ENCODE peak calls at places on chromosomes 7 and 10, in seven cellular contexts. L, Q, C, R, O, Y and S are unnamed samples.
A peak's percentile ranks its signal among the peaks of the same experiment; 100 is the strongest.

GRCh38 chr10:21926949-21927348 is 76.6 kb downstream of the DNAJC1 start:
- DNase-seq in Q (no peak), C (no peak), R (no peak), Y (no peak), O (no peak), L (no peak), S (no peak)

GRCh38 chr7:114802628-114803027 is 119.3 kb upstream of the MDFIC start:
- DNase-seq in R (no peak), Q (no peak), C (no peak), O (no peak), Y (no peak), L (no peak), S (no peak)

GRCh38 chr7:22827563-22827962 is 4.9 kb upstream of the TOMM7 start:
- DNase-seq in Q (peak; percentile 80), C (no peak), L (no peak), O (no peak), Y (no peak), R (no peak), S (no peak)

GRCh38 chr7:83574616-83575015 is 74.3 kb downstream of the SEMA3E start:
- DNase-seq in L (no peak), O (no peak), Y (no peak), C (no peak), R (no peak), Q (no peak), S (no peak)

GRCh38 chr7:5872326-5872725 is 8.3 kb upstream of the OCM start:
- DNase-seq in L (no peak), C (no peak), Q (no peak), O (no peak), Y (no peak), R (no peak), S (no peak)

GRCh38 chr10:124917939-124918830 is 23.7 kb upstream of the ZRANB1 start:
- DNase-seq in Y (no peak), O (no peak), Q (no peak), R (no peak), C (no peak), L (peak; percentile 71), S (no peak)

GRCh38 chr7:99731638-99732374 is 3.2 kb downstream of the CYP3A7 start:
- DNase-seq in C (no peak), Y (no peak), L (no peak), O (no peak), Q (no peak), R (no peak), S (no peak)

GRCh38 chr7:106891545-106892410 is 26.7 kb downstream of the PIK3CG start:
- DNase-seq in Q (peak; percentile 20), O (no peak), L (no peak), R (no peak), Y (peak; percentile 25), C (no peak), S (no peak)

GRCh38 chr7:130901209-130901783 is 167.3 kb upstream of the KLF14 start:
- DNase-seq in C (no peak), R (no peak), L (peak; percentile 89), Q (no peak), O (no peak), Y (no peak), S (peak; percentile 76)

GRCh38 chr7:38637957-38638356 is 6.8 kb upstream of the AMPH start:
- DNase-seq in R (no peak), Q (no peak), Y (no peak), O (no peak), L (no peak), C (no peak), S (no peak)

GRCh38 chr7:30900053-30900452 is 11.6 kb upstream of the AQP1 start:
- DNase-seq in R (no peak), C (no peak), Q (no peak), L (no peak), O (no peak), Y (no peak), S (no peak)

GRCh38 chr7:46811529-46811928 is 770.4 kb downstream of the TNS3 start:
- DNase-seq in O (no peak), C (no peak), Y (no peak), Q (no peak), L (no peak), R (no peak), S (no peak)

GRCh38 chr10:77844713-77845454 is 81.7 kb downstream of the DLG5 start:
- DNase-seq in O (no peak), Q (no peak), C (no peak), Y (no peak), R (no peak), L (no peak), S (no peak)

GRCh38 chr10:112565434-112566053 is 118.5 kb downstream of the VTI1A start:
- DNase-seq in C (no peak), O (peak; percentile 23), Y (peak; percentile 15), L (peak; percentile 48), Q (peak; percentile 63), R (no peak), S (peak; percentile 69)

GRCh38 chr10:63667596-63667995 is 146.4 kb downstream of the REEP3 start:
- DNase-seq in Y (no peak), L (no peak), C (no peak), O (no peak), Q (no peak), R (no peak), S (no peak)

GRCh38 chr10:93991596-93992284 is 2.0 kb upstream of the PLCE1 start:
- DNase-seq in L (no peak), R (no peak), O (no peak), C (no peak), Q (no peak), Y (no peak), S (no peak)

GRCh38 chr10:26215534-26215922 is 1.0 kb upstream of the GAD2 start:
- DNase-seq in C (no peak), Y (no peak), L (no peak), Q (no peak), R (no peak), O (no peak), S (no peak)

GRCh38 chr7:131166066-131166465 is 161.6 kb upstream of the MKLN1 start:
- DNase-seq in Y (no peak), O (no peak), L (no peak), Q (no peak), C (no peak), R (no peak), S (no peak)

GRCh38 chr7:38934536-38934935 is 25.5 kb upstream of the VPS41 start:
- DNase-seq in O (no peak), L (no peak), C (no peak), Q (no peak), Y (no peak), R (no peak), S (no peak)

GRCh38 chr10:72145657-72146450 is 57.5 kb upstream of the SPOCK2 start:
- DNase-seq in Y (no peak), L (no peak), O (no peak), Q (no peak), C (no peak), R (no peak), S (no peak)

GRCh38 chr10:126722726-126723125 is 52.2 kb upstream of the C10orf90 start:
- DNase-seq in R (no peak), C (no peak), L (no peak), Q (no peak), O (no peak), Y (no peak), S (no peak)